ENCODE peak calls at places on chromosomes 7 and 10, in ten cellular contexts. One of them, this sample, is unnamed.

GRCh38 chr7:155269766-155270585 is 27.7 kb upstream of the INSIG1 start:
- DNase-seq in stimulated activated naive CD8-positive, alpha-beta T cell treated with anti-CD3 and anti-CD28 coated beads, Interleukin-15, amount 100 ng/mL, for 72 hours: no peak
- DNase-seq in ELR: peak; percentile 32
- DNase-seq in CD4-positive, alpha-beta T cell: no peak
- DNase-seq in activated CD8-positive, alpha-beta T cell treated with anti-CD3 and anti-CD28 coated beads for 36 hours: no peak
- DNase-seq in progenitor cell of endocrine pancreas: no peak
- DNase-seq in skeletal muscle cell: peak; percentile 87
- DNase-seq in activated CD8-positive, alpha-beta memory T cell treated with anti-CD3 and anti-CD28 coated beads for 24 hours: no peak
- DNase-seq in dermis microvascular lymphatic vessel endothelial cell: no peak
- DNase-seq in lung microvascular endothelial cell: no peak
- DNase-seq in this sample: peak; percentile 29

GRCh38 chr7:46844486-46844885 is 737.4 kb downstream of the TNS3 start:
- DNase-seq in stimulated activated naive CD8-positive, alpha-beta T cell treated with anti-CD3 and anti-CD28 coated beads, Interleukin-15, amount 100 ng/mL, for 72 hours: no peak
- DNase-seq in ELR: no peak
- DNase-seq in CD4-positive, alpha-beta T cell: no peak
- DNase-seq in activated CD8-positive, alpha-beta T cell treated with anti-CD3 and anti-CD28 coated beads for 36 hours: no peak
- DNase-seq in progenitor cell of endocrine pancreas: no peak
- DNase-seq in skeletal muscle cell: no peak
- DNase-seq in activated CD8-positive, alpha-beta memory T cell treated with anti-CD3 and anti-CD28 coated beads for 24 hours: no peak
- DNase-seq in dermis microvascular lymphatic vessel endothelial cell: no peak
- DNase-seq in lung microvascular endothelial cell: no peak
- DNase-seq in this sample: peak; percentile 69

GRCh38 chr10:129023057-129023456 is 444.0 kb upstream of the MGMT start:
- DNase-seq in stimulated activated naive CD8-positive, alpha-beta T cell treated with anti-CD3 and anti-CD28 coated beads, Interleukin-15, amount 100 ng/mL, for 72 hours: no peak
- DNase-seq in ELR: no peak
- DNase-seq in CD4-positive, alpha-beta T cell: no peak
- DNase-seq in activated CD8-positive, alpha-beta T cell treated with anti-CD3 and anti-CD28 coated beads for 36 hours: no peak
- DNase-seq in progenitor cell of endocrine pancreas: no peak
- DNase-seq in skeletal muscle cell: no peak
- DNase-seq in activated CD8-positive, alpha-beta memory T cell treated with anti-CD3 and anti-CD28 coated beads for 24 hours: no peak
- DNase-seq in dermis microvascular lymphatic vessel endothelial cell: no peak
- DNase-seq in lung microvascular endothelial cell: no peak
- DNase-seq in this sample: no peak

GRCh38 chr7:97620495-97620894 is 111.4 kb upstream of the TAC1 start:
- DNase-seq in stimulated activated naive CD8-positive, alpha-beta T cell treated with anti-CD3 and anti-CD28 coated beads, Interleukin-15, amount 100 ng/mL, for 72 hours: no peak
- DNase-seq in ELR: no peak
- DNase-seq in CD4-positive, alpha-beta T cell: no peak
- DNase-seq in activated CD8-positive, alpha-beta T cell treated with anti-CD3 and anti-CD28 coated beads for 36 hours: no peak
- DNase-seq in progenitor cell of endocrine pancreas: no peak
- DNase-seq in skeletal muscle cell: no peak
- DNase-seq in activated CD8-positive, alpha-beta memory T cell treated with anti-CD3 and anti-CD28 coated beads for 24 hours: no peak
- DNase-seq in dermis microvascular lymphatic vessel endothelial cell: no peak
- DNase-seq in lung microvascular endothelial cell: no peak
- DNase-seq in this sample: no peak

GRCh38 chr7:99141756-99142726 is 1.9 kb downstream of the SMURF1 start:
- DNase-seq in stimulated activated naive CD8-positive, alpha-beta T cell treated with anti-CD3 and anti-CD28 coated beads, Interleukin-15, amount 100 ng/mL, for 72 hours: peak; percentile 47
- DNase-seq in ELR: peak; percentile 72
- DNase-seq in CD4-positive, alpha-beta T cell: peak; percentile 65
- DNase-seq in activated CD8-positive, alpha-beta T cell treated with anti-CD3 and anti-CD28 coated beads for 36 hours: peak; percentile 70
- DNase-seq in progenitor cell of endocrine pancreas: no peak
- DNase-seq in skeletal muscle cell: no peak
- DNase-seq in activated CD8-positive, alpha-beta memory T cell treated with anti-CD3 and anti-CD28 coated beads for 24 hours: peak; percentile 77
- DNase-seq in dermis microvascular lymphatic vessel endothelial cell: peak; percentile 50
- DNase-seq in lung microvascular endothelial cell: peak; percentile 66
- DNase-seq in this sample: peak; percentile 73

GRCh38 chr7:6271694-6272371 is 591 bp downstream of the CYTH3 start:
- DNase-seq in stimulated activated naive CD8-positive, alpha-beta T cell treated with anti-CD3 and anti-CD28 coated beads, Interleukin-15, amount 100 ng/mL, for 72 hours: peak; percentile 19
- DNase-seq in ELR: peak; percentile 33
- DNase-seq in CD4-positive, alpha-beta T cell: peak; percentile 9
- DNase-seq in activated CD8-positive, alpha-beta T cell treated with anti-CD3 and anti-CD28 coated beads for 36 hours: peak; percentile 22
- DNase-seq in progenitor cell of endocrine pancreas: peak; percentile 29
- DNase-seq in skeletal muscle cell: no peak
- DNase-seq in activated CD8-positive, alpha-beta memory T cell treated with anti-CD3 and anti-CD28 coated beads for 24 hours: peak; percentile 65
- DNase-seq in dermis microvascular lymphatic vessel endothelial cell: no peak
- DNase-seq in lung microvascular endothelial cell: peak; percentile 31
- DNase-seq in this sample: no peak

GRCh38 chr7:47474211-47474936 is 107.5 kb downstream of the TNS3 start:
- DNase-seq in stimulated activated naive CD8-positive, alpha-beta T cell treated with anti-CD3 and anti-CD28 coated beads, Interleukin-15, amount 100 ng/mL, for 72 hours: no peak
- DNase-seq in ELR: no peak
- DNase-seq in CD4-positive, alpha-beta T cell: no peak
- DNase-seq in activated CD8-positive, alpha-beta T cell treated with anti-CD3 and anti-CD28 coated beads for 36 hours: no peak
- DNase-seq in progenitor cell of endocrine pancreas: no peak
- DNase-seq in skeletal muscle cell: no peak
- DNase-seq in activated CD8-positive, alpha-beta memory T cell treated with anti-CD3 and anti-CD28 coated beads for 24 hours: no peak
- DNase-seq in dermis microvascular lymphatic vessel endothelial cell: no peak
- DNase-seq in lung microvascular endothelial cell: no peak
- DNase-seq in this sample: no peak

GRCh38 chr10:11587860-11588259 is 23.6 kb downstream of the USP6NL start:
- DNase-seq in stimulated activated naive CD8-positive, alpha-beta T cell treated with anti-CD3 and anti-CD28 coated beads, Interleukin-15, amount 100 ng/mL, for 72 hours: no peak
- DNase-seq in ELR: no peak
- DNase-seq in CD4-positive, alpha-beta T cell: no peak
- DNase-seq in activated CD8-positive, alpha-beta T cell treated with anti-CD3 and anti-CD28 coated beads for 36 hours: no peak
- DNase-seq in progenitor cell of endocrine pancreas: no peak
- DNase-seq in skeletal muscle cell: no peak
- DNase-seq in activated CD8-positive, alpha-beta memory T cell treated with anti-CD3 and anti-CD28 coated beads for 24 hours: no peak
- DNase-seq in dermis microvascular lymphatic vessel endothelial cell: no peak
- DNase-seq in lung microvascular endothelial cell: no peak
- DNase-seq in this sample: no peak

GRCh38 chr7:19224951-19225350 is 79.7 kb upstream of the FERD3L start:
- DNase-seq in stimulated activated naive CD8-positive, alpha-beta T cell treated with anti-CD3 and anti-CD28 coated beads, Interleukin-15, amount 100 ng/mL, for 72 hours: no peak
- DNase-seq in ELR: no peak
- DNase-seq in CD4-positive, alpha-beta T cell: no peak
- DNase-seq in activated CD8-positive, alpha-beta T cell treated with anti-CD3 and anti-CD28 coated beads for 36 hours: no peak
- DNase-seq in progenitor cell of endocrine pancreas: no peak
- DNase-seq in skeletal muscle cell: peak; percentile 4
- DNase-seq in activated CD8-positive, alpha-beta memory T cell treated with anti-CD3 and anti-CD28 coated beads for 24 hours: no peak
- DNase-seq in dermis microvascular lymphatic vessel endothelial cell: no peak
- DNase-seq in lung microvascular endothelial cell: no peak
- DNase-seq in this sample: no peak

GRCh38 chr10:70664702-70665195 is 7.6 kb upstream of the ADAMTS14 start:
- DNase-seq in stimulated activated naive CD8-positive, alpha-beta T cell treated with anti-CD3 and anti-CD28 coated beads, Interleukin-15, amount 100 ng/mL, for 72 hours: no peak
- DNase-seq in ELR: peak; percentile 97
- DNase-seq in CD4-positive, alpha-beta T cell: no peak
- DNase-seq in activated CD8-positive, alpha-beta T cell treated with anti-CD3 and anti-CD28 coated beads for 36 hours: no peak
- DNase-seq in progenitor cell of endocrine pancreas: no peak
- DNase-seq in skeletal muscle cell: peak; percentile 99
- DNase-seq in activated CD8-positive, alpha-beta memory T cell treated with anti-CD3 and anti-CD28 coated beads for 24 hours: no peak
- DNase-seq in dermis microvascular lymphatic vessel endothelial cell: no peak
- DNase-seq in lung microvascular endothelial cell: no peak
- DNase-seq in this sample: peak; percentile 98

GRCh38 chr7:152436279-152437147 is 710 bp upstream of the KMT2C start:
- DNase-seq in stimulated activated naive CD8-positive, alpha-beta T cell treated with anti-CD3 and anti-CD28 coated beads, Interleukin-15, amount 100 ng/mL, for 72 hours: peak; percentile 86
- DNase-seq in ELR: peak; percentile 91
- DNase-seq in CD4-positive, alpha-beta T cell: peak; percentile 84
- DNase-seq in activated CD8-positive, alpha-beta T cell treated with anti-CD3 and anti-CD28 coated beads for 36 hours: peak; percentile 84
- DNase-seq in progenitor cell of endocrine pancreas: peak; percentile 93
- DNase-seq in skeletal muscle cell: peak; percentile 79
- DNase-seq in activated CD8-positive, alpha-beta memory T cell treated with anti-CD3 and anti-CD28 coated beads for 24 hours: peak; percentile 95
- DNase-seq in dermis microvascular lymphatic vessel endothelial cell: peak; percentile 82
- DNase-seq in lung microvascular endothelial cell: peak; percentile 96
- DNase-seq in this sample: peak; percentile 93

GRCh38 chr10:92014620-92015019 is 91.0 kb downstream of the BTAF1 start:
- DNase-seq in stimulated activated naive CD8-positive, alpha-beta T cell treated with anti-CD3 and anti-CD28 coated beads, Interleukin-15, amount 100 ng/mL, for 72 hours: no peak
- DNase-seq in ELR: no peak
- DNase-seq in CD4-positive, alpha-beta T cell: no peak
- DNase-seq in activated CD8-positive, alpha-beta T cell treated with anti-CD3 and anti-CD28 coated beads for 36 hours: no peak
- DNase-seq in progenitor cell of endocrine pancreas: no peak
- DNase-seq in skeletal muscle cell: no peak
- DNase-seq in activated CD8-positive, alpha-beta memory T cell treated with anti-CD3 and anti-CD28 coated beads for 24 hours: no peak
- DNase-seq in dermis microvascular lymphatic vessel endothelial cell: no peak
- DNase-seq in lung microvascular endothelial cell: no peak
- DNase-seq in this sample: no peak

GRCh38 chr7:50614721-50615518 is 49.7 kb upstream of the DDC start:
- DNase-seq in stimulated activated naive CD8-positive, alpha-beta T cell treated with anti-CD3 and anti-CD28 coated beads, Interleukin-15, amount 100 ng/mL, for 72 hours: no peak
- DNase-seq in ELR: no peak
- DNase-seq in CD4-positive, alpha-beta T cell: no peak
- DNase-seq in activated CD8-positive, alpha-beta T cell treated with anti-CD3 and anti-CD28 coated beads for 36 hours: peak; percentile 13
- DNase-seq in progenitor cell of endocrine pancreas: no peak
- DNase-seq in skeletal muscle cell: no peak
- DNase-seq in activated CD8-positive, alpha-beta memory T cell treated with anti-CD3 and anti-CD28 coated beads for 24 hours: peak; percentile 56
- DNase-seq in dermis microvascular lymphatic vessel endothelial cell: no peak
- DNase-seq in lung microvascular endothelial cell: peak; percentile 34
- DNase-seq in this sample: no peak

GRCh38 chr10:122854648-122855047 is 9.0 kb upstream of the CUZD1 start:
- DNase-seq in stimulated activated naive CD8-positive, alpha-beta T cell treated with anti-CD3 and anti-CD28 coated beads, Interleukin-15, amount 100 ng/mL, for 72 hours: no peak
- DNase-seq in ELR: peak; percentile 94
- DNase-seq in CD4-positive, alpha-beta T cell: no peak
- DNase-seq in activated CD8-positive, alpha-beta T cell treated with anti-CD3 and anti-CD28 coated beads for 36 hours: no peak
- DNase-seq in progenitor cell of endocrine pancreas: no peak
- DNase-seq in skeletal muscle cell: peak; percentile 82
- DNase-seq in activated CD8-positive, alpha-beta memory T cell treated with anti-CD3 and anti-CD28 coated beads for 24 hours: no peak
- DNase-seq in dermis microvascular lymphatic vessel endothelial cell: no peak
- DNase-seq in lung microvascular endothelial cell: peak; percentile 39
- DNase-seq in this sample: peak; percentile 69

GRCh38 chr7:125316451-125316850 is 386.8 kb upstream of the POT1 start:
- DNase-seq in stimulated activated naive CD8-positive, alpha-beta T cell treated with anti-CD3 and anti-CD28 coated beads, Interleukin-15, amount 100 ng/mL, for 72 hours: no peak
- DNase-seq in ELR: no peak
- DNase-seq in CD4-positive, alpha-beta T cell: no peak
- DNase-seq in activated CD8-positive, alpha-beta T cell treated with anti-CD3 and anti-CD28 coated beads for 36 hours: peak; percentile 2
- DNase-seq in progenitor cell of endocrine pancreas: peak; percentile 27
- DNase-seq in skeletal muscle cell: no peak
- DNase-seq in activated CD8-positive, alpha-beta memory T cell treated with anti-CD3 and anti-CD28 coated beads for 24 hours: no peak
- DNase-seq in dermis microvascular lymphatic vessel endothelial cell: no peak
- DNase-seq in lung microvascular endothelial cell: no peak
- DNase-seq in this sample: no peak

GRCh38 chr7:155299539-155300202 is 2.0 kb downstream of the INSIG1 start:
- DNase-seq in stimulated activated naive CD8-positive, alpha-beta T cell treated with anti-CD3 and anti-CD28 coated beads, Interleukin-15, amount 100 ng/mL, for 72 hours: no peak
- DNase-seq in ELR: peak; percentile 51
- DNase-seq in CD4-positive, alpha-beta T cell: peak; percentile 37
- DNase-seq in activated CD8-positive, alpha-beta T cell treated with anti-CD3 and anti-CD28 coated beads for 36 hours: peak; percentile 33
- DNase-seq in progenitor cell of endocrine pancreas: no peak
- DNase-seq in skeletal muscle cell: no peak
- DNase-seq in activated CD8-positive, alpha-beta memory T cell treated with anti-CD3 and anti-CD28 coated beads for 24 hours: no peak
- DNase-seq in dermis microvascular lymphatic vessel endothelial cell: peak; percentile 36
- DNase-seq in lung microvascular endothelial cell: peak; percentile 68
- DNase-seq in this sample: no peak

GRCh38 chr10:4270116-4270515 is 485.1 kb upstream of the KLF6 start:
- DNase-seq in stimulated activated naive CD8-positive, alpha-beta T cell treated with anti-CD3 and anti-CD28 coated beads, Interleukin-15, amount 100 ng/mL, for 72 hours: no peak
- DNase-seq in ELR: peak; percentile 77
- DNase-seq in CD4-positive, alpha-beta T cell: no peak
- DNase-seq in activated CD8-positive, alpha-beta T cell treated with anti-CD3 and anti-CD28 coated beads for 36 hours: no peak
- DNase-seq in progenitor cell of endocrine pancreas: no peak
- DNase-seq in skeletal muscle cell: peak; percentile 74
- DNase-seq in activated CD8-positive, alpha-beta memory T cell treated with anti-CD3 and anti-CD28 coated beads for 24 hours: no peak
- DNase-seq in dermis microvascular lymphatic vessel endothelial cell: peak; percentile 50
- DNase-seq in lung microvascular endothelial cell: peak; percentile 78
- DNase-seq in this sample: peak; percentile 58

GRCh38 chr7:80372415-80372814 is 139.4 kb downstream of the GNAT3 start:
- DNase-seq in stimulated activated naive CD8-positive, alpha-beta T cell treated with anti-CD3 and anti-CD28 coated beads, Interleukin-15, amount 100 ng/mL, for 72 hours: no peak
- DNase-seq in ELR: peak; percentile 30
- DNase-seq in CD4-positive, alpha-beta T cell: no peak
- DNase-seq in activated CD8-positive, alpha-beta T cell treated with anti-CD3 and anti-CD28 coated beads for 36 hours: no peak
- DNase-seq in progenitor cell of endocrine pancreas: no peak
- DNase-seq in skeletal muscle cell: no peak
- DNase-seq in activated CD8-positive, alpha-beta memory T cell treated with anti-CD3 and anti-CD28 coated beads for 24 hours: no peak
- DNase-seq in dermis microvascular lymphatic vessel endothelial cell: no peak
- DNase-seq in lung microvascular endothelial cell: peak; percentile 41
- DNase-seq in this sample: peak; percentile 51

GRCh38 chr7:47570649-47571050 is 11.3 kb downstream of the TNS3 start:
- DNase-seq in stimulated activated naive CD8-positive, alpha-beta T cell treated with anti-CD3 and anti-CD28 coated beads, Interleukin-15, amount 100 ng/mL, for 72 hours: no peak
- DNase-seq in ELR: no peak
- DNase-seq in CD4-positive, alpha-beta T cell: no peak
- DNase-seq in activated CD8-positive, alpha-beta T cell treated with anti-CD3 and anti-CD28 coated beads for 36 hours: no peak
- DNase-seq in progenitor cell of endocrine pancreas: no peak
- DNase-seq in skeletal muscle cell: no peak
- DNase-seq in activated CD8-positive, alpha-beta memory T cell treated with anti-CD3 and anti-CD28 coated beads for 24 hours: no peak
- DNase-seq in dermis microvascular lymphatic vessel endothelial cell: no peak
- DNase-seq in lung microvascular endothelial cell: no peak
- DNase-seq in this sample: no peak

GRCh38 chr7:99006739-99007424 is 128.6 kb downstream of the TRRAP start:
- DNase-seq in stimulated activated naive CD8-positive, alpha-beta T cell treated with anti-CD3 and anti-CD28 coated beads, Interleukin-15, amount 100 ng/mL, for 72 hours: no peak
- DNase-seq in ELR: no peak
- DNase-seq in CD4-positive, alpha-beta T cell: no peak
- DNase-seq in activated CD8-positive, alpha-beta T cell treated with anti-CD3 and anti-CD28 coated beads for 36 hours: no peak
- DNase-seq in progenitor cell of endocrine pancreas: no peak
- DNase-seq in skeletal muscle cell: no peak
- DNase-seq in activated CD8-positive, alpha-beta memory T cell treated with anti-CD3 and anti-CD28 coated beads for 24 hours: peak; percentile 51
- DNase-seq in dermis microvascular lymphatic vessel endothelial cell: no peak
- DNase-seq in lung microvascular endothelial cell: no peak
- DNase-seq in this sample: no peak

GRCh38 chr7:114885836-114886235 is 36.1 kb upstream of the MDFIC start:
- DNase-seq in stimulated activated naive CD8-positive, alpha-beta T cell treated with anti-CD3 and anti-CD28 coated beads, Interleukin-15, amount 100 ng/mL, for 72 hours: no peak
- DNase-seq in ELR: peak; percentile 46
- DNase-seq in CD4-positive, alpha-beta T cell: no peak
- DNase-seq in activated CD8-positive, alpha-beta T cell treated with anti-CD3 and anti-CD28 coated beads for 36 hours: no peak
- DNase-seq in progenitor cell of endocrine pancreas: no peak
- DNase-seq in skeletal muscle cell: no peak
- DNase-seq in activated CD8-positive, alpha-beta memory T cell treated with anti-CD3 and anti-CD28 coated beads for 24 hours: no peak
- DNase-seq in dermis microvascular lymphatic vessel endothelial cell: no peak
- DNase-seq in lung microvascular endothelial cell: no peak
- DNase-seq in this sample: peak; percentile 37

GRCh38 chr10:50438049-50438936 is 185.5 kb downstream of the SGMS1 start:
- DNase-seq in stimulated activated naive CD8-positive, alpha-beta T cell treated with anti-CD3 and anti-CD28 coated beads, Interleukin-15, amount 100 ng/mL, for 72 hours: no peak
- DNase-seq in ELR: no peak
- DNase-seq in CD4-positive, alpha-beta T cell: no peak
- DNase-seq in activated CD8-positive, alpha-beta T cell treated with anti-CD3 and anti-CD28 coated beads for 36 hours: peak; percentile 14
- DNase-seq in progenitor cell of endocrine pancreas: no peak
- DNase-seq in skeletal muscle cell: no peak
- DNase-seq in activated CD8-positive, alpha-beta memory T cell treated with anti-CD3 and anti-CD28 coated beads for 24 hours: no peak
- DNase-seq in dermis microvascular lymphatic vessel endothelial cell: no peak
- DNase-seq in lung microvascular endothelial cell: no peak
- DNase-seq in this sample: no peak

GRCh38 chr10:64091889-64092288 is 570.7 kb downstream of the REEP3 start:
- DNase-seq in stimulated activated naive CD8-positive, alpha-beta T cell treated with anti-CD3 and anti-CD28 coated beads, Interleukin-15, amount 100 ng/mL, for 72 hours: no peak
- DNase-seq in ELR: no peak
- DNase-seq in CD4-positive, alpha-beta T cell: no peak
- DNase-seq in activated CD8-positive, alpha-beta T cell treated with anti-CD3 and anti-CD28 coated beads for 36 hours: no peak
- DNase-seq in progenitor cell of endocrine pancreas: no peak
- DNase-seq in skeletal muscle cell: no peak
- DNase-seq in activated CD8-positive, alpha-beta memory T cell treated with anti-CD3 and anti-CD28 coated beads for 24 hours: no peak
- DNase-seq in dermis microvascular lymphatic vessel endothelial cell: no peak
- DNase-seq in lung microvascular endothelial cell: no peak
- DNase-seq in this sample: no peak

GRCh38 chr10:18328941-18329340 is 188.7 kb downstream of the CACNB2 start:
- DNase-seq in stimulated activated naive CD8-positive, alpha-beta T cell treated with anti-CD3 and anti-CD28 coated beads, Interleukin-15, amount 100 ng/mL, for 72 hours: no peak
- DNase-seq in ELR: no peak
- DNase-seq in CD4-positive, alpha-beta T cell: no peak
- DNase-seq in activated CD8-positive, alpha-beta T cell treated with anti-CD3 and anti-CD28 coated beads for 36 hours: no peak
- DNase-seq in progenitor cell of endocrine pancreas: no peak
- DNase-seq in skeletal muscle cell: no peak
- DNase-seq in activated CD8-positive, alpha-beta memory T cell treated with anti-CD3 and anti-CD28 coated beads for 24 hours: no peak
- DNase-seq in dermis microvascular lymphatic vessel endothelial cell: no peak
- DNase-seq in lung microvascular endothelial cell: no peak
- DNase-seq in this sample: no peak